ENCODE peak calls at places on chromosomes 16 and 17, in five cellular contexts. J is tibial nerve, O is Peyer's patch, A is psoas muscle, F is body of pancreas. B is an unnamed sample. For H3K4me1, the result is how much of the 10 kb centered on the place peaks cover.

GRCh38 chr17:12230411-12230810 is 209.7 kb downstream of the MAP2K4 start:
- DNase-seq in F (no peak), O (no peak), A (no peak), J (no peak), B (no peak)

GRCh38 chr16:82808036-82808435 is 181.3 kb downstream of the CDH13 start:
- DNase-seq in F (no peak), O (no peak), A (no peak), J (no peak), B (no peak)

GRCh38 chr16:86288716-86289294 is 221.5 kb upstream of the FOXF1 start:
- DNase-seq in A (no peak), F (no peak), O (peak), J (no peak), B (no peak)

GRCh38 chr16:11094075-11094593 is 149.8 kb downstream of the CLEC16A start:
- DNase-seq in A (no peak), J (no peak), O (peak), F (no peak), B (no peak)

GRCh38 chr17:37702605-37703004 is 42.3 kb downstream of the HNF1B start:
- DNase-seq in A (no peak), O (no peak), F (no peak), J (no peak), B (no peak)

GRCh38 chr17:36152639-36153120 is 23.8 kb downstream of the TBC1D3B start:
- DNase-seq in O (no peak), F (no peak), J (peak), A (no peak), B (no peak)

GRCh38 chr17:59369026-59369724 is 37.7 kb downstream of the YPEL2 start:
- DNase-seq in O (no peak), A (no peak), J (no peak), F (no peak), B (no peak)

GRCh38 chr17:48641541-48642058 is 15.4 kb upstream of the HOXB9 start:
- DNase-seq in J (no peak), O (no peak), F (no peak), A (no peak), B (no peak)

GRCh38 chr17:39357978-39358377 is 43.4 kb downstream of the FBXL20 start:
- DNase-seq in O (no peak), J (no peak), F (no peak), A (no peak), B (no peak)

GRCh38 chr17:81406117-81406953 is 11.1 kb downstream of the BAHCC1 start:
- DNase-seq in F (no peak), O (no peak), A (peak), J (no peak), B (no peak)

GRCh38 chr16:74699666-74700065 is 996 bp downstream of the MLKL start:
- DNase-seq in A (no peak), O (no peak), F (no peak), J (no peak), B (no peak)

GRCh38 chr16:66845791-66846221 is 1.6 kb downstream of the CA7 start:
- DNase-seq in A (no peak), J (no peak), F (peak), O (no peak), B (no peak)

GRCh38 chr16:11359370-11359769 is 14.1 kb downstream of the RMI2 start:
- DNase-seq in F (peak), O (no peak), A (peak), J (no peak), B (no peak)

GRCh38 chr16:49121636-49122035 is 160.0 kb downstream of the CBLN1 start:
- DNase-seq in O (no peak), F (no peak), A (no peak), J (no peak), B (no peak)

GRCh38 chr16:86896976-86897375 is 318.6 kb downstream of the FOXL1 start:
- DNase-seq in O (no peak), F (no peak), A (no peak), J (no peak), B (no peak)

GRCh38 chr16:64122177-64122576 is 999.7 kb downstream of the CDH11 start:
- DNase-seq in F (no peak), J (no peak), O (no peak), A (no peak), B (no peak)

GRCh38 chr16:27759947-27760844 is 210.3 kb downstream of the KATNIP start:
- DNase-seq in J (no peak), A (no peak), F (no peak), O (no peak), B (no peak)

GRCh38 chr16:528111-529011 is 849 bp downstream of the CAPN15 start:
- DNase-seq in O (peak), J (no peak), A (no peak), F (peak), B (peak)

GRCh38 chr16:57532251-57532625 is 4.1 kb downstream of the CCDC102A start:
- DNase-seq in J (no peak), F (no peak), A (no peak), O (no peak), B (no peak)

GRCh38 chr17:15319461-15319860 is 21.9 kb downstream of the TEKT3 start:
- DNase-seq in F (no peak), J (no peak), O (no peak), A (no peak), B (no peak)

GRCh38 chr17:62615503-62615902 is 12.0 kb upstream of the MRC2 start:
- DNase-seq in O (no peak), J (no peak), F (no peak), A (no peak), B (no peak)

GRCh38 chr17:6393368-6393952 is 41.5 kb downstream of the AIPL1 start:
- DNase-seq in O (no peak), A (no peak), F (no peak), J (no peak), B (no peak)

GRCh38 chr16:14249291-14250032 is 178.3 kb downstream of the MRTFB start:
- DNase-seq in A (no peak), J (peak), F (peak), O (no peak), B (no peak)

GRCh38 chr16:4208529-4208835 is 33.4 kb downstream of the SRL start:
- DNase-seq in O (no peak), A (no peak), F (no peak), J (no peak), B (no peak)

GRCh38 chr16:78551487-78552085 is 452.1 kb downstream of the WWOX start:
- DNase-seq in F (no peak), O (no peak), J (no peak), A (no peak), B (no peak)

GRCh38 chr16:19879241-19879792 is 5.3 kb downstream of the GPRC5B start:
- DNase-seq in J (no peak), O (no peak), A (no peak), F (no peak), B (no peak)

GRCh38 chr17:43601280-43602050 is 55.3 kb upstream of the ETV4 start:
- DNase-seq in A (peak), F (peak), J (no peak), O (no peak), B (peak)

GRCh38 chr17:15882058-15882720 is 62.7 kb upstream of the ADORA2B start:
- DNase-seq in J (no peak), O (no peak), A (no peak), F (no peak), B (no peak)

GRCh38 chr17:75552847-75553552 is 27.5 kb downstream of the LLGL2 start:
- DNase-seq in O (no peak), A (no peak), F (no peak), J (no peak), B (no peak)

GRCh38 chr16:316741-317464 is 33.9 kb downstream of the PDIA2 start:
- DNase-seq in J (no peak), F (no peak), O (no peak), A (no peak), B (no peak)

GRCh38 chr16:1787056-1787321 is 4.2 kb downstream of the NUBP2 start:
- DNase-seq in J (no peak), F (peak), A (no peak), O (no peak), B (no peak)

GRCh38 chr16:67936876-67937605 is 391 bp upstream of the PSMB10 start:
- DNase-seq in J (peak), O (no peak), F (peak), A (no peak), B (no peak)

GRCh38 chr16:71811261-71811803 is 2.7 kb upstream of the AP1G1 start:
- DNase-seq in F (no peak), A (no peak), J (no peak), O (no peak), B (no peak)

GRCh38 chr17:81931189-81931556 is 3.6 kb upstream of the MAFG start:
- DNase-seq in F (peak), J (no peak), O (no peak), A (peak), B (no peak)

GRCh38 chr17:47844814-47845453 is 3.9 kb upstream of the SCRN2 start:
- DNase-seq in A (no peak), J (no peak), O (no peak), F (no peak), B (no peak)

GRCh38 chr17:31902693-31903092 is 1.2 kb upstream of the UTP6 start:
- DNase-seq in O (no peak), A (no peak), F (no peak), J (no peak), B (no peak)

GRCh38 chr17:63173903-63174302 is 207.9 kb downstream of the TANC2 start:
- DNase-seq in A (no peak), F (no peak), J (no peak), O (no peak), B (no peak)

GRCh38 chr17:65049085-65049756 is 7.3 kb downstream of the GNA13 start:
- DNase-seq in J (no peak), A (no peak), O (no peak), F (no peak), B (no peak)
- H3K4me1 ChIP-seq in J (half or more), A (half or more), O (under half), F (under half), B (under half)

DNA sequence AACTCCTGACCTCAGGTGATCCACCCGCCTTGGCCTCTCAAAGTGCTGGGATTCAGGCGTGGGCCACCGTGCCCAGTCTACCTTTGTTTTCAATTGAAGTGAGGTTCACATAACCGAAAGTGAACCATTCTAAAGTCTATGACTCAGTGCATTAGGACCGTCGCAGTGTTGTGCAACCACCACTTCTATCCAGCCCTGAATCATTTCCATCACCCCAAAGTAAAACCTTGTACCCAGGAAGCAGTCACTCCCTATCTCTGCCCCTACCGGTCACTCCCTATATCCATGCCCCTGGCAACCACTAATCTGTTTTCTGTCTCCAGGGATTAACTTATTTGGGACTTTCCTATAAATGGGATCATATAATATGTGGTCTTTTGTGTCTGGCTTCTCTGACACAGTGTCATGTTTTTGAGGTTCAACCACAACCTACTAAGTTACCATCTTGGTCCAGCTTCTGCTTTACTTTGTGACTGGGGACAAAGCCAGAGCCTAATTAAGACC is 28.3 kb upstream of the CDC42EP4 start:
- DNase-seq in A (peak), J (no peak), F (no peak), O (no peak), B (no peak)
- TF ChIP-seq CTCF in A (peak), J (no peak), F (peak), O (no peak), B (peak)

DNA sequence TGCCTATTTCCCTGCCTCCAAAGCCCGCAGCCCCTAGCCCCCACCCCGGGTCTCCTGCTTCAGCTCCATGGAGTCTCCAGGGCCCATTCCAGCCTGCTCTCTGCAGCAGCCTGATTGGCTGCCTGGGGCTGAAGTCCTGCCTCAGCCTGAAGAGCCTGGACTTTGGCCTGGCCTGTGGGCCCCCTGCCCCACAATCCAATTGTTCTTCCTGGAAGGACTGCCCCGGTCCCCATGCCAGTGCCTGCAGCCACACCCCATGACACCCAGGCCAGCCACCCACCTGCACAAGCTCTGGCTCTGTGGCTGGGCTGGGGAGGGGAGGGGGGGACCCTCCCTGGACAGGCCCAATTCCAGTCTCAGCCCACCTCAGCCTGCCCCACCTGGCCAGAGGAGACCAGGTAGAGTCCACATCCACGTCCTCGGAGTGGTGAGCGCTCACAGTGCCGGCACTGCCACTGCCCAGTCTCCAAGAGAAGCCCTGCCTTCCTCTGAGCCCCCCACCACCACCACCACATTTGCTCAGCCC is 12.3 kb downstream of the ENPP7 start:
- DNase-seq in A (no peak), F (no peak), O (no peak), J (no peak), B (no peak)
- H3K4me1 ChIP-seq in A (under half), F (under half), O (under half), J (under half), B (under half)

GRCh38 chr16:84726670-84727467 is 27.1 kb downstream of the USP10 start:
- DNase-seq in F (no peak), A (no peak), J (peak), O (peak), B (no peak)

GRCh38 chr16:84726079-84726669 is 26.4 kb downstream of the USP10 start:
- DNase-seq in J (peak), O (peak), A (peak), F (peak), B (peak)

GRCh38 chr16:84722068-84722467 is 22.3 kb downstream of the USP10 start:
- DNase-seq in A (no peak), O (no peak), J (no peak), F (no peak), B (no peak)

GRCh38 chr16:84725481-84726078 is 25.8 kb downstream of the USP10 start:
- DNase-seq in O (no peak), F (no peak), A (no peak), J (no peak), B (no peak)

GRCh38 chr16:84724619-84725307 is 25.0 kb downstream of the USP10 start:
- DNase-seq in O (no peak), J (no peak), A (no peak), F (no peak), B (no peak)
- TF ChIP-seq CTCF in O (no peak), J (no peak), A (no peak), F (no peak), B (no peak)

GRCh38 chr17:27984404-27984803 is 58.1 kb upstream of the NLK start:
- DNase-seq in F (no peak), A (no peak), J (no peak), O (no peak), B (no peak)

GRCh38 chr17:27984816-27985215 is 57.7 kb upstream of the NLK start:
- DNase-seq in J (no peak), F (no peak), A (peak), O (no peak), B (no peak)

GRCh38 chr17:27983853-27984252 is 58.6 kb upstream of the NLK start:
- DNase-seq in J (no peak), A (no peak), O (no peak), F (no peak), B (no peak)

GRCh38 chr17:27981978-27982377 is 60.5 kb upstream of the NLK start:
- DNase-seq in A (no peak), F (no peak), O (no peak), J (no peak), B (no peak)

GRCh38 chr17:27982688-27983087 is 59.8 kb upstream of the NLK start:
- DNase-seq in A (no peak), J (no peak), F (no peak), O (no peak), B (no peak)
- H3K4me1 ChIP-seq in A (under half), J (under half), F (under half), O (under half), B (under half)

GRCh38 chr17:57001541-57001940 is 23.6 kb downstream of the SCPEP1 start:
- DNase-seq in A (no peak), F (no peak), O (no peak), J (no peak), B (no peak)
- TF ChIP-seq CTCF in A (no peak), F (no peak), O (no peak), J (no peak), B (no peak)

DNA sequence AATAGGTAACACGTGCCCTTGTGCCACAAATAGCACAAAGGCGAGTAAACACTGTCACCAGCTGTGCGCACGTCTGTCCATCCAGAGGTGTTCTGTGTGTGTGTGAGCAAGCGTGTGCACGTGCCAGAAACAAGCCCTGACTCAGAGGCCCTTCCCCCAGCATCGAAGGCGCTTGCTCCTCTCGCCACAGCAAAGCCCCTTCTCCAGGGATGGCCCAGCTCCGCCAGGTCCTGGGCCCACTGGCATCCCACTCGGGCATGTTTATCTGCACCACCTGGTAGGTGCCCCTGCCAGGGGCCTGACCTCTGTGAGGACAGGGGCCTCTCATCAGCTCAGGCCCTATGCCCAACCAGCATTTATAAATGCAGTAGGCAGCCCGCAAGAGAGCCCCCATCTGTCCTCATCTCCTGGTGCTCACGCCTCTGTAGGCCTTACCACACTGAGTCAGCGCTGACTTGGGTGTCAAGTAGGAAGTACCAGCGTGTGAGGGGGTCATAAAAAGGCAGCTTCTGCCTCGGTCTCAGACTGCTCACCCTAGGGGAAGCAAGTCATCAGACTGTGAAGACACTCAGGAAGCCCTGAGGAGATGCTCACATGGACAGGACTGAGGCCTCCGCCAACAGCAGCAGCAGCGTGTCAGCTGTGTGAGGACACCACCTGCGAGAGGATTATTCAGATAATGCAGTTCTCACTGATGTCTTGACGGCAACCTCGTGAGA is 10.8 kb downstream of the TMEM235 start:
- DNase-seq in A (no peak), J (no peak), O (no peak), F (no peak), B (no peak)
- H3K4me1 ChIP-seq in A (under half), J (under half), O (under half), F (under half), B (under half)

GRCh38 chr16:53207810-53208752 is 153.3 kb downstream of the CHD9 start:
- DNase-seq in A (no peak), F (peak), O (no peak), J (peak), B (no peak)
- TF ChIP-seq CTCF in A (peak), F (peak), O (peak), J (peak), B (peak)